ENCODE peak calls at places on chromosomes 11 and 22, in four cellular contexts. P, U, A and Z are unnamed samples.

GRCh38 chr11:1825039-1825740 is 9.6 kb upstream of the SYT8 start:
- DNase-seq in P (peak; percentile 85), U (peak; percentile 84), A (no peak), Z (peak; percentile 43)

GRCh38 chr11:95684170-95684569 is 105.4 kb downstream of the FAM76B start:
- DNase-seq in A (no peak), U (no peak), P (no peak), Z (no peak)

GRCh38 chr11:61919841-61920631 is 2.7 kb upstream of the RAB3IL1 start:
- DNase-seq in P (peak; percentile 50), U (no peak), A (no peak), Z (no peak)

GRCh38 chr22:48627203-48627602 is 1200.5 kb downstream of the BRD1 start:
- DNase-seq in A (no peak), P (no peak), U (no peak), Z (peak; percentile 25)

GRCh38 chr22:38570841-38571364 is 920 bp upstream of the DMC1 start:
- DNase-seq in P (peak; percentile 9), U (no peak), A (no peak), Z (peak; percentile 69)

GRCh38 chr22:50307891-50308596 is 598 bp upstream of the PLXNB2 start:
- DNase-seq in A (no peak), P (no peak), U (no peak), Z (peak; percentile 36)

GRCh38 chr11:16814410-16815046 is 76.1 kb downstream of the C11orf58 start:
- DNase-seq in P (no peak), A (no peak), U (no peak), Z (peak; percentile 53)

GRCh38 chr11:218815-219593 is 11.5 kb downstream of the RIC8A start:
- DNase-seq in A (no peak), U (no peak), P (no peak), Z (no peak)

GRCh38 chr11:134124660-134125451 is 56.0 kb downstream of the JAM3 start:
- DNase-seq in A (peak; percentile 67), U (no peak), P (no peak), Z (no peak)

GRCh38 chr11:12126352-12127019 is 16.1 kb downstream of the MICAL2 start:
- DNase-seq in P (no peak), A (no peak), U (no peak), Z (peak; percentile 91)

DNA sequence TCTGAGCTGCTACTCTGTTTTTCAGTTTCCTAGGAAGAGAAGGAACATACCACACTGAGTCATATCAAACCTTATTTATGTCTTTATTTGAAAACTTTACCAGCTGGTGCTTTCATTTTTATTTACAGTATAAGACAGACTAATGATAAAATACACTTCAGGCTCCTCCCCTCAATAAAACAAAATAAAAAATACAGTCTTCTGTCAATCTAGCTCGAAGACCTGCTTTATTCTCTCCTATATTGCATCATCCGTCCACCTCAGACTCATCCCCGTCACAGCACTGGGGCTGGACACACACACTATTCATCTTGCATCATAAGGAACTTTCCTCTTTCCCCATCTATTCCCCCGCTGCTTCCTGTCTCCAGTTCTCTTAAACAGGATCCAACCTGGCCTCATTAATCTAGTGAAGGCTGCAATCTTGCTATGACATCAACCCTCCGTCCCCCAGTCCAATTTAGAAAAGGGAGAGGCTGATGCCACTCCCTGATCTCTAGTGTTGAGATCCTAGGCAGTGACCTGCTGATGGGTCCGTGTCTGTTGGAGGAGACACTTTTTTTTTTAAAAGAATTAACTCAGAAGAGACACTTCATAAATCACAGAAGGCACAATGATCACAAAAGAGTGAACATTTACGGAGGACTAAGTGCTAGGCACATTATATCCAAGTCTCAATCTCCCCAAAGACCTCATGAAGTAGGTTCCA is 1.1 kb downstream of the XBP1 start:
- DNase-seq in P (peak; percentile 71), A (peak; percentile 82), U (peak; percentile 70), Z (peak; percentile 83)
- TF ChIP-seq POLR2A in P (no peak), A (no peak), U (peak; percentile 89), Z (no peak)

DNA sequence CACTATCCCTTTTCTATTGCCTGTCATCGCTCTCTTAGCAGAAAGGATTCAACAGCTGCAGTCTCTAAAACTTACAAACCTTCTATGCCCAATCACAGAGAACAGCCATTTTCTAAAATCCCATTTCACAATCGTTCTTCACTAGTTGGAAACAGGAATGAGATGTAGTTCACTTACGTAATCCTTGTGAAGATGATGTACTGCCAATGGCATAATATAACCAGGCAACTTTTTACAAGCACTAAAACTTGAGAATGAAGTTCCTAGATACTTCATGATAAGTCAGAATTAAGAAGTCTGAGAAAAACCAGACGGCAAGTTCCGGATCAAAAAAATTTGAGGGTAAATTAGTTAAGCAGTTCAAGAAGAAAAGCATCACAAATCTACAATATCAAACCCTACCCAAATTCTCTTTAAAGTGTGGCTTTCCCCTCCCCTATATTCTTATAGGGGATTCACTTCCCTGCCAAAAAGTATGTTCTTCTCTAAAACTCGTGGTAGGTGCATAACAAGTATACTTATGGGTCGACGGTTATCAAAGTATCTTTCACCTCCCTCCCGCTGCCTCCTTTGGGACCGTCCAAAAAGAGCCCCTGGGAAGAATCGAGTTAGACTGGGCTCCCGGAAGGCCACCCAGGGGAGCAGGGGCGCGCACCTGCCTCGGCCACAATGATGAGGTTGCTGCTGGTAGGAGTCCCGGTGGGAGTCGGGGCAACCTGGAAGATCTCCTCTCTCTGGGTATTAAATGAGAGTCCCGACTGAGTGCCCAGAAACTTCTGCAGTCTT is 666 bp downstream of the MSANTD4 start:
- DNase-seq in U (peak; percentile 10), A (no peak), P (no peak), Z (peak; percentile 50)
- TF ChIP-seq MYC in U (no peak), A (no peak), P (no peak), Z (peak; percentile 6)

GRCh38 chr22:35186492-35186891 is 70.8 kb upstream of the HMGXB4 start:
- DNase-seq in U (no peak), A (no peak), P (no peak), Z (no peak)

GRCh38 chr22:35189559-35189958 is 67.7 kb upstream of the HMGXB4 start:
- DNase-seq in P (no peak), U (no peak), A (no peak), Z (no peak)

GRCh38 chr22:35178446-35178845 is 78.8 kb upstream of the HMGXB4 start:
- DNase-seq in P (no peak), U (no peak), A (no peak), Z (no peak)

DNA sequence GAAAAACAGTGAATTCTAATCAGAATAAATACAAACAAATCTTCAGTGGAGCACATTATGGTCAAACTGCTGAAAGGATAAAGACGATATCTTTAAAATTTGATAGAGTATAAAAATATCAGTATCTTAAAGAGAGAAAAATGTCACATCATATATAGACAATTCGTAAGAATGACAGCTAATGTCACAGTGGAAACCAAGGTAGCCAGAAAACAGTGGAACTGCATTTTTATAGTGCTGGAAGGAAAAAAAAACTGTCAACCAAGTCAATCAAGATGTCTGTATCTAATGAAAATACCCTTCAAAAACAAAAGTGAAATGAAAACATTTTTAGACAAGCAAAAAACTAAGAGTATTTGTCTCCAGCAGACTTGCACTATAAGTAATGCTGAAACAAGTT is 73.4 kb upstream of the HMGXB4 start:
- DNase-seq in U (no peak), P (no peak), A (no peak), Z (no peak)
- TF ChIP-seq POLR2A in U (no peak), P (no peak), A (no peak), Z (no peak)

GRCh38 chr11:41320233-41320993 is 139.0 kb downstream of the LRRC4C start:
- DNase-seq in U (no peak), P (no peak), A (no peak), Z (no peak)
- TF ChIP-seq MYC in U (no peak), P (no peak), A (no peak), Z (no peak)

GRCh38 chr11:67274768-67275605 is 8.7 kb downstream of the GRK2 start:
- DNase-seq in A (no peak), P (no peak), U (no peak), Z (no peak)
- TF ChIP-seq POLR2A in A (no peak), P (no peak), U (no peak), Z (no peak)

GRCh38 chr11:111812211-111812610 is 46.0 kb upstream of the PPP2R1B start:
- DNase-seq in U (no peak), P (no peak), A (no peak), Z (no peak)
- TF ChIP-seq MYC in U (no peak), P (no peak), A (no peak), Z (no peak)